ENCODE peak calls at places on chromosomes 3 and 15, in six cellular contexts. S is fibroblast of mammary gland, W is lower lobe of right lung, M is progenitor cell of endocrine pancreas, R is GM10248, C is H9. X is an unnamed sample.

GRCh38 chr3:149554826-149555225 is 80.3 kb downstream of the TM4SF4 start:
- DNase-seq in S (peak), W (no peak), M (no peak), R (no peak), C (no peak), X (no peak)

GRCh38 chr3:116905805-116906204 is 196.2 kb downstream of the TUSC7 start:
- DNase-seq in S (peak), W (no peak), M (no peak), R (no peak), C (no peak), X (no peak)

GRCh38 chr3:48952510-48953118 is 34.0 kb downstream of the ARIH2 start:
- DNase-seq in S (peak), W (peak), M (peak), R (peak), C (peak), X (peak)

GRCh38 chr3:37591130-37591865 is 270.4 kb upstream of the CTDSPL start:
- DNase-seq in S (no peak), W (no peak), M (no peak), R (no peak), C (no peak), X (no peak)

GRCh38 chr3:107370902-107371301 is 6.3 kb upstream of the CCDC54 start:
- DNase-seq in S (no peak), W (no peak), M (no peak), R (no peak), C (no peak), X (no peak)

GRCh38 chr3:123802007-123802630 is 82.0 kb downstream of the MYLK start:
- DNase-seq in S (no peak), W (no peak), M (no peak), R (no peak), C (no peak), X (no peak)

GRCh38 chr3:14775011-14775410 is 43.8 kb upstream of the FGD5 start:
- DNase-seq in S (no peak), W (no peak), M (no peak), R (no peak), C (no peak), X (no peak)

GRCh38 chr3:50268276-50268675 is 671 bp upstream of the SEMA3B start:
- DNase-seq in S (peak), W (no peak), M (no peak), R (no peak), C (no peak), X (no peak)

GRCh38 chr15:63283126-63283525 is 5.7 kb downstream of the APH1B start:
- DNase-seq in S (no peak), W (peak), M (no peak), R (no peak), C (no peak), X (no peak)

GRCh38 chr15:26872206-26872605 is 5.3 kb downstream of the GABRA5 start:
- DNase-seq in S (no peak), W (no peak), M (no peak), R (no peak), C (no peak), X (no peak)

GRCh38 chr3:79872483-79872882 is 104.7 kb upstream of the ROBO1 start:
- DNase-seq in S (no peak), W (no peak), M (no peak), R (no peak), C (no peak), X (no peak)

GRCh38 chr15:25240461-25241021 is 198.3 kb downstream of the UBE3A start:
- DNase-seq in S (no peak), W (peak), M (no peak), R (no peak), C (no peak), X (no peak)

GRCh38 chr15:71296032-71296686 is 180.9 kb downstream of the THSD4 start:
- DNase-seq in S (peak), W (no peak), M (no peak), R (no peak), C (no peak), X (no peak)

GRCh38 chr15:95591886-95592285 is 738.6 kb upstream of the NR2F2 start:
- DNase-seq in S (no peak), W (no peak), M (no peak), R (no peak), C (no peak), X (no peak)

GRCh38 chr3:188194327-188194726 is 40.4 kb downstream of the LPP start:
- DNase-seq in S (no peak), W (no peak), M (no peak), R (no peak), C (no peak), X (no peak)

GRCh38 chr3:2166552-2166951 is 67.9 kb downstream of the CNTN4 start:
- DNase-seq in S (no peak), W (no peak), M (no peak), R (no peak), C (no peak), X (no peak)

GRCh38 chr15:62068071-62068786 is 1.5 kb downstream of the C2CD4A start:
- DNase-seq in S (peak), W (peak), M (peak), R (peak), C (peak), X (peak)

GRCh38 chr15:76996526-76997401 is 1.8 kb downstream of the PSTPIP1 start:
- DNase-seq in S (peak), W (no peak), M (no peak), R (no peak), C (no peak), X (no peak)

GRCh38 chr3:143975549-143976152 is 4.0 kb downstream of the DIPK2A start:
- DNase-seq in S (peak), W (no peak), M (no peak), R (no peak), C (no peak), X (no peak)

GRCh38 chr15:78322243-78322642 is 17.9 kb upstream of the CRABP1 start:
- DNase-seq in S (no peak), W (peak), M (no peak), R (no peak), C (peak), X (no peak)

GRCh38 chr3:161222662-161223061 is 1.6 kb downstream of the NMD3 start:
- DNase-seq in S (peak), W (no peak), M (no peak), R (no peak), C (no peak), X (peak)

GRCh38 chr3:49845694-49846093 is 10.7 kb downstream of the TRAIP start:
- DNase-seq in S (no peak), W (no peak), M (no peak), R (no peak), C (no peak), X (no peak)

GRCh38 chr15:48394172-48394571 is 62.9 kb downstream of the DUT start:
- DNase-seq in S (no peak), W (no peak), M (no peak), R (no peak), C (no peak), X (no peak)

GRCh38 chr3:110237091-110237615 is 834.5 kb upstream of the NECTIN3 start:
- DNase-seq in S (no peak), W (no peak), M (no peak), R (no peak), C (no peak), X (no peak)

GRCh38 chr3:21043139-21043538 is 707.9 kb downstream of the ZNF385D start:
- DNase-seq in S (no peak), W (no peak), M (no peak), R (no peak), C (no peak), X (no peak)

GRCh38 chr15:100844778-100845177 is 34.9 kb upstream of the ALDH1A3 start:
- DNase-seq in S (no peak), W (no peak), M (no peak), R (no peak), C (no peak), X (no peak)

GRCh38 chr3:190811775-190812480 is 50.6 kb downstream of the GMNC start:
- DNase-seq in S (peak), W (no peak), M (no peak), R (peak), C (peak), X (peak)

GRCh38 chr15:47514251-47514652 is 203.1 kb upstream of the SEMA6D start:
- DNase-seq in S (peak), W (no peak), M (no peak), R (no peak), C (no peak), X (no peak)

GRCh38 chr3:15083190-15083700 is 15.7 kb downstream of the RBSN start:
- DNase-seq in S (peak), W (no peak), M (no peak), R (no peak), C (no peak), X (no peak)

GRCh38 chr3:72445827-72446405 is 402.3 kb downstream of the SHQ1 start:
- DNase-seq in S (no peak), W (no peak), M (no peak), R (no peak), C (no peak), X (no peak)